ENCODE peak calls at places on chromosome 17, in seven cellular contexts. One of them, this sample, is unnamed.

GRCh38 chr17:19537116-19537515 is 3.5 kb downstream of the SLC47A1 start:
- DNase-seq in astrocyte of the spinal cord: no peak
- DNase-seq in RWPE2: no peak
- DNase-seq in fibroblast of mammary gland: no peak
- DNase-seq in foreskin fibroblast: no peak
- DNase-seq in WERI-Rb-1: no peak
- DNase-seq in transverse colon: no peak
- DNase-seq in this sample: no peak

GRCh38 chr17:79565606-79566250 is 45.1 kb downstream of the RBFOX3 start:
- DNase-seq in astrocyte of the spinal cord: no peak
- DNase-seq in RWPE2: no peak
- DNase-seq in fibroblast of mammary gland: no peak
- DNase-seq in foreskin fibroblast: no peak
- DNase-seq in WERI-Rb-1: no peak
- DNase-seq in transverse colon: no peak
- DNase-seq in this sample: no peak

GRCh38 chr17:19979917-19980770 is 2.5 kb upstream of the AKAP10 start:
- DNase-seq in astrocyte of the spinal cord: no peak
- DNase-seq in RWPE2: no peak
- DNase-seq in fibroblast of mammary gland: peak; percentile 20
- DNase-seq in foreskin fibroblast: no peak
- DNase-seq in WERI-Rb-1: peak; percentile 78
- DNase-seq in transverse colon: peak; percentile 13
- DNase-seq in this sample: peak; percentile 18

GRCh38 chr17:49315974-49316570 is 46.0 kb downstream of the ZNF652 start:
- DNase-seq in astrocyte of the spinal cord: peak; percentile 18
- DNase-seq in RWPE2: no peak
- DNase-seq in fibroblast of mammary gland: peak; percentile 58
- DNase-seq in foreskin fibroblast: peak; percentile 29
- DNase-seq in WERI-Rb-1: no peak
- DNase-seq in transverse colon: no peak
- DNase-seq in this sample: no peak

GRCh38 chr17:70906808-70907207 is 737.5 kb downstream of the KCNJ2 start:
- DNase-seq in astrocyte of the spinal cord: peak; percentile 77
- DNase-seq in RWPE2: no peak
- DNase-seq in fibroblast of mammary gland: peak; percentile 25
- DNase-seq in foreskin fibroblast: peak; percentile 48
- DNase-seq in WERI-Rb-1: no peak
- DNase-seq in transverse colon: no peak
- DNase-seq in this sample: peak; percentile 83

GRCh38 chr17:55384833-55385232 is 36.8 kb downstream of the MMD start:
- DNase-seq in astrocyte of the spinal cord: no peak
- DNase-seq in RWPE2: no peak
- DNase-seq in fibroblast of mammary gland: no peak
- DNase-seq in foreskin fibroblast: no peak
- DNase-seq in WERI-Rb-1: no peak
- DNase-seq in transverse colon: no peak
- DNase-seq in this sample: no peak

GRCh38 chr17:10646393-10646990 is 10.6 kb downstream of the MYH3 start:
- DNase-seq in astrocyte of the spinal cord: peak; percentile 67
- DNase-seq in RWPE2: no peak
- DNase-seq in fibroblast of mammary gland: peak; percentile 71
- DNase-seq in foreskin fibroblast: peak; percentile 42
- DNase-seq in WERI-Rb-1: peak; percentile 77
- DNase-seq in transverse colon: peak; percentile 69
- DNase-seq in this sample: peak; percentile 87

GRCh38 chr17:52011070-52011469 is 147.4 kb downstream of the CA10 start:
- DNase-seq in astrocyte of the spinal cord: no peak
- DNase-seq in RWPE2: no peak
- DNase-seq in fibroblast of mammary gland: no peak
- DNase-seq in foreskin fibroblast: no peak
- DNase-seq in WERI-Rb-1: no peak
- DNase-seq in transverse colon: no peak
- DNase-seq in this sample: no peak

GRCh38 chr17:33778505-33779398 is 476.3 kb upstream of the CCL2 start:
- DNase-seq in astrocyte of the spinal cord: peak; percentile 62
- DNase-seq in RWPE2: no peak
- DNase-seq in fibroblast of mammary gland: peak; percentile 67
- DNase-seq in foreskin fibroblast: peak; percentile 39
- DNase-seq in WERI-Rb-1: peak; percentile 25
- DNase-seq in transverse colon: peak; percentile 30
- DNase-seq in this sample: peak; percentile 81

GRCh38 chr17:73148540-73149334 is 16.1 kb upstream of the SSTR2 start:
- DNase-seq in astrocyte of the spinal cord: no peak
- DNase-seq in RWPE2: no peak
- DNase-seq in fibroblast of mammary gland: no peak
- DNase-seq in foreskin fibroblast: no peak
- DNase-seq in WERI-Rb-1: no peak
- DNase-seq in transverse colon: no peak
- DNase-seq in this sample: no peak

GRCh38 chr17:48068491-48068961 is 20.4 kb downstream of the NFE2L1 start:
- DNase-seq in astrocyte of the spinal cord: peak; percentile 26
- DNase-seq in RWPE2: no peak
- DNase-seq in fibroblast of mammary gland: peak; percentile 60
- DNase-seq in foreskin fibroblast: peak; percentile 47
- DNase-seq in WERI-Rb-1: peak; percentile 53
- DNase-seq in transverse colon: no peak
- DNase-seq in this sample: peak; percentile 56

GRCh38 chr17:74512041-74512440 is 19.2 kb downstream of the CD300LB start:
- DNase-seq in astrocyte of the spinal cord: no peak
- DNase-seq in RWPE2: no peak
- DNase-seq in fibroblast of mammary gland: peak; percentile 81
- DNase-seq in foreskin fibroblast: no peak
- DNase-seq in WERI-Rb-1: no peak
- DNase-seq in transverse colon: no peak
- DNase-seq in this sample: no peak

GRCh38 chr17:45110676-45111611 is 21.4 kb downstream of the PLCD3 start:
- DNase-seq in astrocyte of the spinal cord: no peak
- DNase-seq in RWPE2: no peak
- DNase-seq in fibroblast of mammary gland: no peak
- DNase-seq in foreskin fibroblast: no peak
- DNase-seq in WERI-Rb-1: no peak
- DNase-seq in transverse colon: no peak
- DNase-seq in this sample: peak; percentile 44

GRCh38 chr17:78497115-78497540 is 80.1 kb downstream of the DNAH17 start:
- DNase-seq in astrocyte of the spinal cord: peak; percentile 71
- DNase-seq in RWPE2: peak; percentile 77
- DNase-seq in fibroblast of mammary gland: peak; percentile 74
- DNase-seq in foreskin fibroblast: peak; percentile 63
- DNase-seq in WERI-Rb-1: peak; percentile 94
- DNase-seq in transverse colon: peak; percentile 67
- DNase-seq in this sample: peak; percentile 88

GRCh38 chr17:48715496-48716399 is 6.6 kb downstream of the PRAC1 start:
- DNase-seq in astrocyte of the spinal cord: no peak
- DNase-seq in RWPE2: no peak
- DNase-seq in fibroblast of mammary gland: no peak
- DNase-seq in foreskin fibroblast: no peak
- DNase-seq in WERI-Rb-1: peak; percentile 60
- DNase-seq in transverse colon: no peak
- DNase-seq in this sample: no peak

GRCh38 chr17:61467416-61468262 is 15.4 kb downstream of the TBX4 start:
- DNase-seq in astrocyte of the spinal cord: peak; percentile 37
- DNase-seq in RWPE2: no peak
- DNase-seq in fibroblast of mammary gland: peak; percentile 44
- DNase-seq in foreskin fibroblast: peak; percentile 31
- DNase-seq in WERI-Rb-1: peak; percentile 69
- DNase-seq in transverse colon: peak; percentile 32
- DNase-seq in this sample: peak; percentile 56

GRCh38 chr17:76296186-76296585 is 11.9 kb downstream of the QRICH2 start:
- DNase-seq in astrocyte of the spinal cord: no peak
- DNase-seq in RWPE2: no peak
- DNase-seq in fibroblast of mammary gland: no peak
- DNase-seq in foreskin fibroblast: no peak
- DNase-seq in WERI-Rb-1: no peak
- DNase-seq in transverse colon: no peak
- DNase-seq in this sample: no peak

GRCh38 chr17:45225964-45226530 is 4.4 kb downstream of the FMNL1 start:
- DNase-seq in astrocyte of the spinal cord: no peak
- DNase-seq in RWPE2: peak; percentile 69
- DNase-seq in fibroblast of mammary gland: no peak
- DNase-seq in foreskin fibroblast: no peak
- DNase-seq in WERI-Rb-1: no peak
- DNase-seq in transverse colon: peak; percentile 91
- DNase-seq in this sample: peak; percentile 35

GRCh38 chr17:63514974-63515373 is 8.2 kb upstream of the KCNH6 start:
- DNase-seq in astrocyte of the spinal cord: no peak
- DNase-seq in RWPE2: no peak
- DNase-seq in fibroblast of mammary gland: no peak
- DNase-seq in foreskin fibroblast: no peak
- DNase-seq in WERI-Rb-1: no peak
- DNase-seq in transverse colon: no peak
- DNase-seq in this sample: no peak

GRCh38 chr17:10156579-10157488 is 41.6 kb downstream of the GAS7 start:
- DNase-seq in astrocyte of the spinal cord: no peak
- DNase-seq in RWPE2: no peak
- DNase-seq in fibroblast of mammary gland: no peak
- DNase-seq in foreskin fibroblast: no peak
- DNase-seq in WERI-Rb-1: no peak
- DNase-seq in transverse colon: peak; percentile 36
- DNase-seq in this sample: no peak

GRCh38 chr17:71071837-71072236 is 902.5 kb downstream of the KCNJ2 start:
- DNase-seq in astrocyte of the spinal cord: peak; percentile 99
- DNase-seq in RWPE2: peak; percentile 96
- DNase-seq in fibroblast of mammary gland: peak; percentile 100
- DNase-seq in foreskin fibroblast: peak; percentile 97
- DNase-seq in WERI-Rb-1: no peak
- DNase-seq in transverse colon: no peak
- DNase-seq in this sample: peak; percentile 98

GRCh38 chr17:40895106-40895730 is 10.2 kb upstream of the KRT20 start:
- DNase-seq in astrocyte of the spinal cord: no peak
- DNase-seq in RWPE2: no peak
- DNase-seq in fibroblast of mammary gland: no peak
- DNase-seq in foreskin fibroblast: no peak
- DNase-seq in WERI-Rb-1: no peak
- DNase-seq in transverse colon: no peak
- DNase-seq in this sample: peak; percentile 20

GRCh38 chr17:65514082-65514481 is 47.4 kb downstream of the AXIN2 start:
- DNase-seq in astrocyte of the spinal cord: peak; percentile 69
- DNase-seq in RWPE2: peak; percentile 9
- DNase-seq in fibroblast of mammary gland: peak; percentile 92
- DNase-seq in foreskin fibroblast: peak; percentile 66
- DNase-seq in WERI-Rb-1: no peak
- DNase-seq in transverse colon: no peak
- DNase-seq in this sample: peak; percentile 54

GRCh38 chr17:71383111-71383510 is 737.7 kb upstream of the SOX9 start:
- DNase-seq in astrocyte of the spinal cord: no peak
- DNase-seq in RWPE2: no peak
- DNase-seq in fibroblast of mammary gland: no peak
- DNase-seq in foreskin fibroblast: no peak
- DNase-seq in WERI-Rb-1: no peak
- DNase-seq in transverse colon: no peak
- DNase-seq in this sample: no peak

GRCh38 chr17:78124081-78124835 is 4.3 kb downstream of the TMC6 start:
- DNase-seq in astrocyte of the spinal cord: no peak
- DNase-seq in RWPE2: no peak
- DNase-seq in fibroblast of mammary gland: no peak
- DNase-seq in foreskin fibroblast: no peak
- DNase-seq in WERI-Rb-1: no peak
- DNase-seq in transverse colon: peak; percentile 57
- DNase-seq in this sample: no peak

GRCh38 chr17:31435581-31435980 is 44.1 kb downstream of the RAB11FIP4 start:
- DNase-seq in astrocyte of the spinal cord: no peak
- DNase-seq in RWPE2: no peak
- DNase-seq in fibroblast of mammary gland: no peak
- DNase-seq in foreskin fibroblast: no peak
- DNase-seq in WERI-Rb-1: no peak
- DNase-seq in transverse colon: no peak
- DNase-seq in this sample: no peak
- H3K4me3 ChIP-seq in astrocyte of the spinal cord: no peak overlapping the region
- H3K4me3 ChIP-seq in RWPE2: no peak overlapping the region
- H3K4me3 ChIP-seq in fibroblast of mammary gland: no peak overlapping the region
- H3K4me3 ChIP-seq in foreskin fibroblast: no peak overlapping the region
- H3K4me3 ChIP-seq in WERI-Rb-1: no peak overlapping the region
- H3K4me3 ChIP-seq in transverse colon: no peak overlapping the region
- H3K4me3 ChIP-seq in this sample: no peak overlapping the region

GRCh38 chr17:6713130-6713917 is at the start of gene SLC13A5:
- DNase-seq in astrocyte of the spinal cord: no peak
- DNase-seq in RWPE2: no peak
- DNase-seq in fibroblast of mammary gland: peak; percentile 18
- DNase-seq in foreskin fibroblast: no peak
- DNase-seq in WERI-Rb-1: peak; percentile 83
- DNase-seq in transverse colon: no peak
- DNase-seq in this sample: peak; percentile 15
- TF ChIP-seq CTCF in astrocyte of the spinal cord: peak; percentile 44
- TF ChIP-seq CTCF in RWPE2: peak; percentile 18
- TF ChIP-seq CTCF in fibroblast of mammary gland: peak; percentile 5
- TF ChIP-seq CTCF in foreskin fibroblast: peak; percentile 6
- TF ChIP-seq CTCF in WERI-Rb-1: peak; percentile 74
- TF ChIP-seq CTCF in transverse colon: no peak
- TF ChIP-seq CTCF in this sample: peak; percentile 33

GRCh38 chr17:5800646-5801045 is 216.3 kb upstream of the NLRP1 start:
- DNase-seq in astrocyte of the spinal cord: no peak
- DNase-seq in RWPE2: no peak
- DNase-seq in fibroblast of mammary gland: no peak
- DNase-seq in foreskin fibroblast: peak; percentile 24
- DNase-seq in WERI-Rb-1: no peak
- DNase-seq in transverse colon: no peak
- DNase-seq in this sample: no peak

GRCh38 chr17:5798104-5798503 is 213.8 kb upstream of the NLRP1 start:
- DNase-seq in astrocyte of the spinal cord: no peak
- DNase-seq in RWPE2: no peak
- DNase-seq in fibroblast of mammary gland: no peak
- DNase-seq in foreskin fibroblast: no peak
- DNase-seq in WERI-Rb-1: no peak
- DNase-seq in transverse colon: no peak
- DNase-seq in this sample: no peak

GRCh38 chr17:5800131-5800530 is 215.8 kb upstream of the NLRP1 start:
- DNase-seq in astrocyte of the spinal cord: no peak
- DNase-seq in RWPE2: no peak
- DNase-seq in fibroblast of mammary gland: no peak
- DNase-seq in foreskin fibroblast: no peak
- DNase-seq in WERI-Rb-1: no peak
- DNase-seq in transverse colon: no peak
- DNase-seq in this sample: no peak

GRCh38 chr17:5794881-5795486 is 210.7 kb upstream of the NLRP1 start:
- DNase-seq in astrocyte of the spinal cord: no peak
- DNase-seq in RWPE2: no peak
- DNase-seq in fibroblast of mammary gland: no peak
- DNase-seq in foreskin fibroblast: no peak
- DNase-seq in WERI-Rb-1: no peak
- DNase-seq in transverse colon: no peak
- DNase-seq in this sample: no peak

DNA sequence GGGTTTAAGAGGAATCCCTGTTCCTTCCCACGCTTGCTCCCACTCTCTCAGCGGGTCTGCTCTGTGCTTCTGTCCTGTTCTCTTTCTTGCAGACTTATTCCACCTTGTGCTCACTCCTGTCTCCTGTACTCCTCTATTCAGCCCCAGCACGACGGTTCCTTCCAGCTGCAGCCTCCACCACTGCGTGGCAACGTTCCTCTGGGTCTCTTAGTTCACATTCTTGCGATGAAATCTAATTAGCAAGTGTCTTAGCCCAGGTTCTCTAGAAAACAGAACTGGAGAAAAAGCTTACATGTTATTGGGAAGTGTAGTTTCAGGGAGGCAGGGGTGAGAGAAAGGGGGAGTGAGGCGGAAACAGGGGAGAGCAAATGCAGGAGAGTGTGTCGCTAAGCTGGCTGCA is 213.1 kb upstream of the NLRP1 start:
- DNase-seq in astrocyte of the spinal cord: no peak
- DNase-seq in RWPE2: no peak
- DNase-seq in fibroblast of mammary gland: no peak
- DNase-seq in foreskin fibroblast: no peak
- DNase-seq in WERI-Rb-1: no peak
- DNase-seq in transverse colon: no peak
- DNase-seq in this sample: no peak
- H3K4me3 ChIP-seq in astrocyte of the spinal cord: no peak overlapping the region
- H3K4me3 ChIP-seq in RWPE2: no peak overlapping the region
- H3K4me3 ChIP-seq in fibroblast of mammary gland: no peak overlapping the region
- H3K4me3 ChIP-seq in foreskin fibroblast: no peak overlapping the region
- H3K4me3 ChIP-seq in WERI-Rb-1: no peak overlapping the region
- H3K4me3 ChIP-seq in transverse colon: no peak overlapping the region
- H3K4me3 ChIP-seq in this sample: no peak overlapping the region

GRCh38 chr17:42422412-42422957 is 571 bp downstream of the CAVIN1 start:
- DNase-seq in astrocyte of the spinal cord: no peak
- DNase-seq in RWPE2: no peak
- DNase-seq in fibroblast of mammary gland: no peak
- DNase-seq in foreskin fibroblast: no peak
- DNase-seq in WERI-Rb-1: peak; percentile 39
- DNase-seq in transverse colon: no peak
- DNase-seq in this sample: peak; percentile 52
- TF ChIP-seq CTCF in astrocyte of the spinal cord: no peak
- TF ChIP-seq CTCF in RWPE2: no peak
- TF ChIP-seq CTCF in fibroblast of mammary gland: no peak
- TF ChIP-seq CTCF in foreskin fibroblast: no peak
- TF ChIP-seq CTCF in WERI-Rb-1: no peak
- TF ChIP-seq CTCF in transverse colon: no peak
- TF ChIP-seq CTCF in this sample: no peak